ENCODE peak calls at places on chromosomes 13 and 19, in nine cellular contexts. One of them, this sample, is unnamed.

GRCh38 chr19:52212572-52213255 is 22.9 kb downstream of the PPP2R1A start:
- DNase-seq in CD4-positive, alpha-beta T cell: no peak
- DNase-seq in mucosa of descending colon: no peak
- DNase-seq in AG09309: no peak
- DNase-seq in fibroblast of villous mesenchyme: no peak
- DNase-seq in CD8-positive, alpha-beta T cell: no peak
- DNase-seq in upper lobe of right lung: no peak
- DNase-seq in pancreas: no peak
- DNase-seq in cardiac muscle cell: no peak
- DNase-seq in this sample: no peak

GRCh38 chr19:58522709-58523108 is 3.1 kb upstream of the ZBTB45 start:
- DNase-seq in CD4-positive, alpha-beta T cell: no peak
- DNase-seq in mucosa of descending colon: no peak
- DNase-seq in AG09309: no peak
- DNase-seq in fibroblast of villous mesenchyme: no peak
- DNase-seq in CD8-positive, alpha-beta T cell: no peak
- DNase-seq in upper lobe of right lung: no peak
- DNase-seq in pancreas: no peak
- DNase-seq in cardiac muscle cell: no peak
- DNase-seq in this sample: no peak

GRCh38 chr13:48806522-48806921 is 152.8 kb downstream of the CYSLTR2 start:
- DNase-seq in CD4-positive, alpha-beta T cell: no peak
- DNase-seq in mucosa of descending colon: no peak
- DNase-seq in AG09309: no peak
- DNase-seq in fibroblast of villous mesenchyme: no peak
- DNase-seq in CD8-positive, alpha-beta T cell: no peak
- DNase-seq in upper lobe of right lung: no peak
- DNase-seq in pancreas: no peak
- DNase-seq in cardiac muscle cell: no peak
- DNase-seq in this sample: no peak

GRCh38 chr19:55305491-55305890 is 19.6 kb downstream of the TMEM150B start:
- DNase-seq in CD4-positive, alpha-beta T cell: peak; percentile 57
- DNase-seq in mucosa of descending colon: peak; percentile 52
- DNase-seq in AG09309: no peak
- DNase-seq in fibroblast of villous mesenchyme: peak; percentile 32
- DNase-seq in CD8-positive, alpha-beta T cell: peak; percentile 22
- DNase-seq in upper lobe of right lung: no peak
- DNase-seq in pancreas: no peak
- DNase-seq in cardiac muscle cell: peak; percentile 34
- DNase-seq in this sample: no peak

GRCh38 chr19:7894612-7895309 is 6.5 kb downstream of the LRRC8E start:
- DNase-seq in CD4-positive, alpha-beta T cell: no peak
- DNase-seq in mucosa of descending colon: peak; percentile 66
- DNase-seq in AG09309: no peak
- DNase-seq in fibroblast of villous mesenchyme: no peak
- DNase-seq in CD8-positive, alpha-beta T cell: no peak
- DNase-seq in upper lobe of right lung: peak; percentile 83
- DNase-seq in pancreas: peak; percentile 58
- DNase-seq in cardiac muscle cell: no peak
- DNase-seq in this sample: no peak

GRCh38 chr19:48487944-48488343 is 18.8 kb downstream of the CYTH2 start:
- DNase-seq in CD4-positive, alpha-beta T cell: no peak
- DNase-seq in mucosa of descending colon: peak; percentile 69
- DNase-seq in AG09309: peak; percentile 44
- DNase-seq in fibroblast of villous mesenchyme: no peak
- DNase-seq in CD8-positive, alpha-beta T cell: no peak
- DNase-seq in upper lobe of right lung: peak; percentile 86
- DNase-seq in pancreas: peak; percentile 72
- DNase-seq in cardiac muscle cell: peak; percentile 48
- DNase-seq in this sample: no peak

GRCh38 chr13:98240974-98241373 is 63.9 kb upstream of the RNF113B start:
- DNase-seq in CD4-positive, alpha-beta T cell: no peak
- DNase-seq in mucosa of descending colon: no peak
- DNase-seq in AG09309: no peak
- DNase-seq in fibroblast of villous mesenchyme: no peak
- DNase-seq in CD8-positive, alpha-beta T cell: no peak
- DNase-seq in upper lobe of right lung: no peak
- DNase-seq in pancreas: no peak
- DNase-seq in cardiac muscle cell: no peak
- DNase-seq in this sample: no peak

GRCh38 chr13:57552441-57552840 is 79.1 kb upstream of the PCDH17 start:
- DNase-seq in CD4-positive, alpha-beta T cell: no peak
- DNase-seq in mucosa of descending colon: no peak
- DNase-seq in AG09309: no peak
- DNase-seq in fibroblast of villous mesenchyme: no peak
- DNase-seq in CD8-positive, alpha-beta T cell: no peak
- DNase-seq in upper lobe of right lung: no peak
- DNase-seq in pancreas: no peak
- DNase-seq in cardiac muscle cell: no peak
- DNase-seq in this sample: no peak

GRCh38 chr19:53904909-53905308 is 4.2 kb upstream of the CACNG7 start:
- DNase-seq in CD4-positive, alpha-beta T cell: no peak
- DNase-seq in mucosa of descending colon: no peak
- DNase-seq in AG09309: no peak
- DNase-seq in fibroblast of villous mesenchyme: no peak
- DNase-seq in CD8-positive, alpha-beta T cell: no peak
- DNase-seq in upper lobe of right lung: no peak
- DNase-seq in pancreas: no peak
- DNase-seq in cardiac muscle cell: no peak
- DNase-seq in this sample: no peak

GRCh38 chr13:35994131-35994966 is 136.8 kb downstream of the DCLK1 start:
- DNase-seq in CD4-positive, alpha-beta T cell: no peak
- DNase-seq in mucosa of descending colon: no peak
- DNase-seq in AG09309: peak; percentile 89
- DNase-seq in fibroblast of villous mesenchyme: peak; percentile 47
- DNase-seq in CD8-positive, alpha-beta T cell: no peak
- DNase-seq in upper lobe of right lung: no peak
- DNase-seq in pancreas: peak; percentile 48
- DNase-seq in cardiac muscle cell: peak; percentile 97
- DNase-seq in this sample: no peak

DNA sequence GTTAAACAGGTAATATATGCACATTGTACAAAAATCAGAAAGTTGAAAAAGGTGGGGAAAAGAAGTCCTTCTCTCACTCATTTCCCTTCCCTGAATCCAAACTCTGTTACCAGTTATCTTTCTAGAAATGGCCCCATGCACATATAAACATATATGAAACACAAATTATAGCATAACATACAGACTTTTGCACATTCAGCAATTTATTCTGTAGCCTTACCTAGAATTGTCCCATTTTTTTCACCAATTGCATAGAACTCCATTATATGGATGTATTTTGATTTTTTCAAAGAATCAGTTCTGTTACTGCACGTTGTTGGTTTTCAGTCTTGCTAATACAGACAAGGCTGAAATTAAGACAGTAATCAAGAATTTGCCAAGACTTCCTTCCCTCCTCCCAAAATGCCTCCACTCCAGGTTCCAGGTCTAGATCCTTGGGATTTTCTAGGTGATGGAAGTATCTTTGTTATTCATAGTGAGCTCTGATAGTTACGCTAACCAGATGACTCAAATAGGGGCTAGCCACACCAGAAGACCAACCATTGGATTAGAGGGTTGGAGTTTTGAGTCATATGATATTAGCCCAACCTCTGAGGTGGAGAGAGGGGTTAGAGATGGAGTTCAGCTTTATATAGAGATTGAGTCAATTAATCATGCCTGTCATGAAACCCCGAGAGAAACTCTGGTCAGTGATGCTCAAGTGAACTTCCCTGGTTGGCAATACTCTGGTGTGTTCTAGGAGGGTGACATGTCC is 30.7 kb downstream of the GPR180 start:
- DNase-seq in CD4-positive, alpha-beta T cell: no peak
- DNase-seq in mucosa of descending colon: no peak
- DNase-seq in AG09309: no peak
- DNase-seq in fibroblast of villous mesenchyme: no peak
- DNase-seq in CD8-positive, alpha-beta T cell: no peak
- DNase-seq in upper lobe of right lung: no peak
- DNase-seq in pancreas: no peak
- DNase-seq in cardiac muscle cell: no peak
- DNase-seq in this sample: no peak
- TF ChIP-seq CTCF in CD4-positive, alpha-beta T cell: no peak
- TF ChIP-seq CTCF in mucosa of descending colon: no peak
- TF ChIP-seq CTCF in AG09309: no peak
- TF ChIP-seq CTCF in fibroblast of villous mesenchyme: no peak
- TF ChIP-seq CTCF in CD8-positive, alpha-beta T cell: no peak
- TF ChIP-seq CTCF in upper lobe of right lung: no peak
- TF ChIP-seq CTCF in pancreas: no peak
- TF ChIP-seq CTCF in cardiac muscle cell: no peak
- TF ChIP-seq CTCF in this sample: no peak

DNA sequence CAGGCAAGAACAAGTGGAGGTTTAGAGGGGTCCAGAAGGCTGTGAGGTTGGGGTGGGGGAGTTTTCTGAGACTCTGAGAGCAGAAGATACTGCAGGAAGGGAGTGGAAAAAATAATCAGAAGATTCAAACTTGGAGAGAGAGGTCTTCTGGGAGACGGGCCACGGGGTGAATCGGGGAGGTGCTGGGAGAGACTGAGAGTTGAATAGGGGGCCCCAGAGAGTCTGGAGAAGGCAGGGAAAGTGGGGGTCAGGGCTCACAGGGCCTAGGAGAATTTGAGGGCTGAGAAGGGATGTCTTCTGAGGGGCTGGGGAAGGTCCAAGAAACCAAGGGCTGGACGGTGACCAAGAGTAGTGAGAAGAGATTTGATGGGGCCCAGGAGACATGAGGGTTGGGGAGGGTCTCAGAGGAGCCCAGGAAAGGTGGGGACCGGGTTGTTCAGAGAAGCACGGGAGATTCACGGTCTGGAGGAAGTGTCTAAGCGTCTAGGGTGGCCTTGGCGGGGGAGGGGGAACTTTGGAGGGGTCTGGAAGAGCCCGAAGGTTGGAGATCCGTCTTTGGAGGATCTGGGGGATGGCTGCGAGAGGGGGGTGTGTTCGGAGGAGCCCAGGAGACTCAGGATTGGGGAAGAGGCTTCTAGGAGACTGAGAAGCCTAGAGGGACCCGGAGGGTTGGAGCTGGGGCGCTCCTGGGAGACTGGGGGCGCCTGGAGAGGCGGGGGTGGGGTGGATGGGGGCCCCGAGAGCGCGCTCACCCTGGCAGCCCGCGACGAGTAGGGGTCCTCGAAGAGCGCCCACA is 1.5 kb downstream of the KCNC3 start:
- DNase-seq in CD4-positive, alpha-beta T cell: no peak
- DNase-seq in mucosa of descending colon: no peak
- DNase-seq in AG09309: no peak
- DNase-seq in fibroblast of villous mesenchyme: no peak
- DNase-seq in CD8-positive, alpha-beta T cell: no peak
- DNase-seq in upper lobe of right lung: peak; percentile 51
- DNase-seq in pancreas: no peak
- DNase-seq in cardiac muscle cell: no peak
- DNase-seq in this sample: no peak
- TF ChIP-seq CTCF in CD4-positive, alpha-beta T cell: no peak
- TF ChIP-seq CTCF in mucosa of descending colon: no peak
- TF ChIP-seq CTCF in AG09309: no peak
- TF ChIP-seq CTCF in fibroblast of villous mesenchyme: no peak
- TF ChIP-seq CTCF in CD8-positive, alpha-beta T cell: no peak
- TF ChIP-seq CTCF in upper lobe of right lung: no peak
- TF ChIP-seq CTCF in pancreas: no peak
- TF ChIP-seq CTCF in cardiac muscle cell: no peak
- TF ChIP-seq CTCF in this sample: no peak

GRCh38 chr19:13597625-13598024 is 91.3 kb upstream of the CACNA1A start:
- DNase-seq in CD4-positive, alpha-beta T cell: peak; percentile 18
- DNase-seq in mucosa of descending colon: no peak
- DNase-seq in AG09309: no peak
- DNase-seq in fibroblast of villous mesenchyme: peak; percentile 69
- DNase-seq in CD8-positive, alpha-beta T cell: peak; percentile 17
- DNase-seq in upper lobe of right lung: no peak
- DNase-seq in pancreas: peak; percentile 21
- DNase-seq in cardiac muscle cell: peak; percentile 83
- DNase-seq in this sample: peak; percentile 36
- TF ChIP-seq CTCF in CD4-positive, alpha-beta T cell: peak; percentile 48
- TF ChIP-seq CTCF in mucosa of descending colon: peak; percentile 27
- TF ChIP-seq CTCF in AG09309: peak; percentile 68
- TF ChIP-seq CTCF in fibroblast of villous mesenchyme: peak; percentile 65
- TF ChIP-seq CTCF in CD8-positive, alpha-beta T cell: peak; percentile 44
- TF ChIP-seq CTCF in upper lobe of right lung: peak; percentile 61
- TF ChIP-seq CTCF in pancreas: no peak
- TF ChIP-seq CTCF in cardiac muscle cell: peak; percentile 62
- TF ChIP-seq CTCF in this sample: peak; percentile 88

GRCh38 chr13:22655106-22655852 is 525.5 kb upstream of the SGCG start:
- DNase-seq in CD4-positive, alpha-beta T cell: no peak
- DNase-seq in mucosa of descending colon: no peak
- DNase-seq in AG09309: no peak
- DNase-seq in fibroblast of villous mesenchyme: no peak
- DNase-seq in CD8-positive, alpha-beta T cell: no peak
- DNase-seq in upper lobe of right lung: no peak
- DNase-seq in pancreas: no peak
- DNase-seq in cardiac muscle cell: no peak
- DNase-seq in this sample: no peak
- TF ChIP-seq CTCF in CD4-positive, alpha-beta T cell: no peak
- TF ChIP-seq CTCF in mucosa of descending colon: no peak
- TF ChIP-seq CTCF in AG09309: no peak
- TF ChIP-seq CTCF in fibroblast of villous mesenchyme: no peak
- TF ChIP-seq CTCF in CD8-positive, alpha-beta T cell: no peak
- TF ChIP-seq CTCF in upper lobe of right lung: no peak
- TF ChIP-seq CTCF in pancreas: no peak
- TF ChIP-seq CTCF in cardiac muscle cell: no peak
- TF ChIP-seq CTCF in this sample: no peak

GRCh38 chr19:37114001-37114400 is 35.8 kb downstream of the ZNF420 start:
- DNase-seq in CD4-positive, alpha-beta T cell: no peak
- DNase-seq in mucosa of descending colon: no peak
- DNase-seq in AG09309: no peak
- DNase-seq in fibroblast of villous mesenchyme: no peak
- DNase-seq in CD8-positive, alpha-beta T cell: no peak
- DNase-seq in upper lobe of right lung: no peak
- DNase-seq in pancreas: no peak
- DNase-seq in cardiac muscle cell: no peak
- DNase-seq in this sample: no peak
- TF ChIP-seq CTCF in CD4-positive, alpha-beta T cell: peak; percentile 16
- TF ChIP-seq CTCF in mucosa of descending colon: no peak
- TF ChIP-seq CTCF in AG09309: no peak
- TF ChIP-seq CTCF in fibroblast of villous mesenchyme: peak; percentile 16
- TF ChIP-seq CTCF in CD8-positive, alpha-beta T cell: no peak
- TF ChIP-seq CTCF in upper lobe of right lung: no peak
- TF ChIP-seq CTCF in pancreas: no peak
- TF ChIP-seq CTCF in cardiac muscle cell: no peak
- TF ChIP-seq CTCF in this sample: peak; percentile 44

GRCh38 chr13:112702341-112702982 is 12.6 kb downstream of the ATP11A start:
- DNase-seq in CD4-positive, alpha-beta T cell: no peak
- DNase-seq in mucosa of descending colon: no peak
- DNase-seq in AG09309: no peak
- DNase-seq in fibroblast of villous mesenchyme: no peak
- DNase-seq in CD8-positive, alpha-beta T cell: no peak
- DNase-seq in upper lobe of right lung: no peak
- DNase-seq in pancreas: no peak
- DNase-seq in cardiac muscle cell: no peak
- DNase-seq in this sample: no peak
- TF ChIP-seq CTCF in CD4-positive, alpha-beta T cell: no peak
- TF ChIP-seq CTCF in mucosa of descending colon: no peak
- TF ChIP-seq CTCF in AG09309: no peak
- TF ChIP-seq CTCF in fibroblast of villous mesenchyme: no peak
- TF ChIP-seq CTCF in CD8-positive, alpha-beta T cell: no peak
- TF ChIP-seq CTCF in upper lobe of right lung: no peak
- TF ChIP-seq CTCF in pancreas: no peak
- TF ChIP-seq CTCF in cardiac muscle cell: no peak
- TF ChIP-seq CTCF in this sample: no peak

This sample was measured in neural crest cell.